ENCODE peak calls at places on chromosomes 6 and 20, in nine cellular contexts. D is HS-27A, W is AG10803, X is SK-MEL-5, H is LHCN-M2, L is upper lobe of right lung, G is amniotic epithelial cell, O is HEK293T, E is body of pancreas. I is an unnamed sample.

GRCh38 chr6:36029464-36029863 is 1.9 kb downstream of the MAPK14 start:
- DNase-seq in D (peak; percentile 7), W (peak; percentile 86), X (peak; percentile 4), H (peak; percentile 72), L (no peak), G (peak; percentile 92), O (no peak), E (no peak), I (no peak)

GRCh38 chr6:42366999-42367352 is 84.8 kb downstream of the TRERF1 start:
- DNase-seq in D (no peak), W (no peak), X (no peak), H (no peak), L (peak; percentile 32), G (no peak), O (no peak), E (no peak), I (no peak)

GRCh38 chr20:35582131-35582530 is 33.5 kb upstream of the SPAG4 start:
- DNase-seq in D (no peak), W (no peak), X (no peak), H (no peak), L (peak; percentile 40), G (no peak), O (no peak), E (no peak), I (no peak)

GRCh38 chr20:3226864-3227263 is 12.1 kb downstream of the SLC4A11 start:
- DNase-seq in D (no peak), W (no peak), X (no peak), H (no peak), L (no peak), G (no peak), O (no peak), E (no peak), I (no peak)

GRCh38 chr6:53672232-53672631 is 6.7 kb upstream of the KLHL31 start:
- DNase-seq in D (no peak), W (no peak), X (no peak), H (no peak), L (no peak), G (no peak), O (no peak), E (no peak), I (no peak)

GRCh38 chr20:62907377-62908317 is 18.7 kb downstream of the DIDO1 start:
- DNase-seq in D (no peak), W (no peak), X (peak; percentile 42), H (no peak), L (no peak), G (no peak), O (peak; percentile 37), E (no peak), I (no peak)

GRCh38 chr6:15893556-15894253 is 230.9 kb upstream of the DTNBP1 start:
- DNase-seq in D (no peak), W (no peak), X (peak; percentile 86), H (no peak), L (no peak), G (no peak), O (peak; percentile 19), E (no peak), I (no peak)

GRCh38 chr6:112475083-112475482 is 128.0 kb downstream of the RFPL4B start:
- DNase-seq in D (no peak), W (peak; percentile 97), X (no peak), H (peak; percentile 91), L (no peak), G (peak; percentile 73), O (no peak), E (no peak), I (no peak)

GRCh38 chr6:137699036-137699683 is 167.9 kb upstream of the TNFAIP3 start:
- DNase-seq in D (no peak), W (no peak), X (no peak), H (peak; percentile 56), L (no peak), G (no peak), O (no peak), E (no peak), I (no peak)

GRCh38 chr20:61959301-61959700 is 106.4 kb downstream of the TAF4 start:
- DNase-seq in D (no peak), W (no peak), X (peak; percentile 10), H (no peak), L (peak; percentile 17), G (peak; percentile 3), O (no peak), E (no peak), I (peak; percentile 29)

GRCh38 chr6:79544299-79544927 is 7.2 kb upstream of the LCA5 start:
- DNase-seq in D (no peak), W (peak; percentile 83), X (peak; percentile 3), H (peak; percentile 65), L (no peak), G (peak; percentile 83), O (no peak), E (no peak), I (no peak)

GRCh38 chr20:54624701-54625472 is 149.5 kb downstream of the DOK5 start:
- DNase-seq in D (no peak), W (no peak), X (peak; percentile 89), H (no peak), L (no peak), G (no peak), O (no peak), E (no peak), I (no peak)

I was measured in sigmoid colon.